ENCODE peak calls at places on chromosome 10, in five cellular contexts. P is RCC 7860, X is Right ventricle myocardium superior, L is NB4, M is NCI-H1092 treated with DMSO at 0.1 percent for 48 hours. B is an unnamed sample.

GRCh38 chr10:110076559-110077318 is 69.0 kb downstream of the ADD3 start:
- DNase-seq in P (peak), X (no peak), L (peak), M (no peak), B (peak)

GRCh38 chr10:97024181-97025073 is 161.3 kb downstream of the SLIT1 start:
- DNase-seq in P (peak), X (no peak), L (peak), M (no peak), B (no peak)

GRCh38 chr10:5589071-5589962 is 64.6 kb downstream of the CALML3 start:
- DNase-seq in P (no peak), X (no peak), L (no peak), M (no peak), B (no peak)

GRCh38 chr10:100551733-100552132 is 16.0 kb downstream of the HIF1AN start:
- DNase-seq in P (no peak), X (no peak), L (no peak), M (no peak), B (no peak)

GRCh38 chr10:67171970-67172369 is 246.1 kb downstream of the LRRTM3 start:
- DNase-seq in P (no peak), X (no peak), L (no peak), M (no peak), B (no peak)

GRCh38 chr10:62815373-62816111 is 624 bp downstream of the EGR2 start:
- DNase-seq in P (no peak), X (no peak), L (peak), M (no peak), B (no peak)

GRCh38 chr10:101588879-101589278 is 758 bp downstream of the DPCD start:
- DNase-seq in P (peak), X (no peak), L (no peak), M (no peak), B (no peak)

GRCh38 chr10:127117125-127117524 is 79.3 kb downstream of the INSYN2A start:
- DNase-seq in P (no peak), X (peak), L (peak), M (no peak), B (no peak)

GRCh38 chr10:119025336-119025735 is 4.2 kb upstream of the NANOS1 start:
- DNase-seq in P (peak), X (peak), L (no peak), M (peak), B (no peak)

GRCh38 chr10:132942101-132942739 is at the start of gene CFAP46:
- DNase-seq in P (no peak), X (peak), L (no peak), M (no peak), B (no peak)

GRCh38 chr10:4527281-4527960 is 298.6 kb upstream of the AKR1E2 start:
- DNase-seq in P (peak), X (no peak), L (no peak), M (no peak), B (no peak)

GRCh38 chr10:101367569-101368453 is 13.8 kb downstream of the BTRC start:
- DNase-seq in P (peak), X (no peak), L (no peak), M (no peak), B (no peak)

GRCh38 chr10:15333909-15334649 is 37.0 kb downstream of the FAM171A1 start:
- DNase-seq in P (peak), X (no peak), L (no peak), M (no peak), B (no peak)

GRCh38 chr10:71888623-71889387 is 37.8 kb upstream of the PSAP start:
- DNase-seq in P (peak), X (peak), L (peak), M (peak), B (peak)

GRCh38 chr10:17429490-17429889 is 24.9 kb downstream of the ST8SIA6 start:
- DNase-seq in P (no peak), X (no peak), L (no peak), M (no peak), B (no peak)

GRCh38 chr10:63114031-63114814 is 18.9 kb upstream of the NRBF2 start:
- DNase-seq in P (no peak), X (peak), L (peak), M (no peak), B (no peak)

GRCh38 chr10:10222288-10222945 is 795.3 kb upstream of the CELF2 start:
- DNase-seq in P (no peak), X (no peak), L (no peak), M (no peak), B (no peak)

GRCh38 chr10:125023862-125024495 is 82.1 kb downstream of the ZRANB1 start:
- DNase-seq in P (no peak), X (peak), L (no peak), M (peak), B (no peak)

GRCh38 chr10:100528885-100529472 is 692 bp downstream of the NDUFB8 start:
- DNase-seq in P (no peak), X (no peak), L (peak), M (peak), B (no peak)

GRCh38 chr10:89207181-89207800 is at the start of gene CH25H:
- DNase-seq in P (no peak), X (peak), L (peak), M (no peak), B (peak)

B was measured in CD4-positive, CD25-positive, alpha-beta regulatory T cell.